ENCODE peak calls at places on chromosomes 11 and 22, in ten cellular contexts. D is PC-9; M is heart right ventricle; O is CD8-positive, alpha-beta memory T cell; P is upper lobe of right lung; H is colonic mucosa; T is stomach; G is SK-N-SH; B is neural progenitor cell; S is psoas muscle. C is an unnamed sample.

GRCh38 chr11:112941096-112941495 is 20.1 kb upstream of the NCAM1 start:
- DNase-seq in D (no peak), M (no peak), O (no peak), P (no peak), H (no peak), T (no peak), G (no peak), B (no peak), S (no peak), C (no peak)

GRCh38 chr11:129190087-129190486 is 2.0 kb downstream of the ARHGAP32 start:
- DNase-seq in D (peak; percentile 43), M (no peak), O (no peak), P (no peak), H (peak; percentile 48), T (peak; percentile 29), G (peak; percentile 26), B (no peak), S (no peak), C (no peak)

GRCh38 chr11:124863137-124863825 is 2.0 kb upstream of the ROBO3 start:
- DNase-seq in D (no peak), M (no peak), O (no peak), P (peak; percentile 77), H (no peak), T (peak; percentile 56), G (peak; percentile 63), B (peak; percentile 95), S (no peak), C (no peak)

GRCh38 chr11:34890089-34890488 is 26.1 kb downstream of the APIP start:
- DNase-seq in D (no peak), M (no peak), O (no peak), P (no peak), H (no peak), T (no peak), G (no peak), B (no peak), S (no peak), C (no peak)

GRCh38 chr11:79045811-79046304 is 395.0 kb downstream of the TENM4 start:
- DNase-seq in D (no peak), M (no peak), O (no peak), P (no peak), H (no peak), T (no peak), G (no peak), B (peak; percentile 46), S (no peak), C (no peak)

GRCh38 chr22:43455861-43456260 is 44.0 kb downstream of the MPPED1 start:
- DNase-seq in D (no peak), M (no peak), O (no peak), P (no peak), H (no peak), T (no peak), G (no peak), B (no peak), S (no peak), C (no peak)

GRCh38 chr22:47054231-47055072 is 292.0 kb downstream of the TBC1D22A start:
- DNase-seq in D (no peak), M (no peak), O (no peak), P (no peak), H (no peak), T (no peak), G (no peak), B (no peak), S (no peak), C (no peak)

GRCh38 chr11:12376259-12376971 is 956 bp upstream of the PARVA start:
- DNase-seq in D (no peak), M (peak; percentile 32), O (no peak), P (no peak), H (peak; percentile 39), T (no peak), G (no peak), B (peak; percentile 18), S (peak; percentile 72), C (no peak)

GRCh38 chr22:27993774-27994350 is 74.8 kb upstream of the PITPNB start:
- DNase-seq in D (no peak), M (no peak), O (no peak), P (peak; percentile 23), H (no peak), T (no peak), G (no peak), B (no peak), S (no peak), C (no peak)

GRCh38 chr22:28034760-28035401 is 115.8 kb upstream of the PITPNB start:
- DNase-seq in D (no peak), M (peak; percentile 65), O (no peak), P (peak; percentile 59), H (peak; percentile 39), T (peak; percentile 78), G (peak; percentile 64), B (no peak), S (peak; percentile 95), C (peak; percentile 79)

GRCh38 chr22:25051983-25052710 is 99.6 kb downstream of the KIAA1671 start:
- DNase-seq in D (peak; percentile 5), M (peak; percentile 52), O (no peak), P (no peak), H (peak; percentile 73), T (peak; percentile 72), G (peak; percentile 76), B (no peak), S (no peak), C (no peak)

DNA sequence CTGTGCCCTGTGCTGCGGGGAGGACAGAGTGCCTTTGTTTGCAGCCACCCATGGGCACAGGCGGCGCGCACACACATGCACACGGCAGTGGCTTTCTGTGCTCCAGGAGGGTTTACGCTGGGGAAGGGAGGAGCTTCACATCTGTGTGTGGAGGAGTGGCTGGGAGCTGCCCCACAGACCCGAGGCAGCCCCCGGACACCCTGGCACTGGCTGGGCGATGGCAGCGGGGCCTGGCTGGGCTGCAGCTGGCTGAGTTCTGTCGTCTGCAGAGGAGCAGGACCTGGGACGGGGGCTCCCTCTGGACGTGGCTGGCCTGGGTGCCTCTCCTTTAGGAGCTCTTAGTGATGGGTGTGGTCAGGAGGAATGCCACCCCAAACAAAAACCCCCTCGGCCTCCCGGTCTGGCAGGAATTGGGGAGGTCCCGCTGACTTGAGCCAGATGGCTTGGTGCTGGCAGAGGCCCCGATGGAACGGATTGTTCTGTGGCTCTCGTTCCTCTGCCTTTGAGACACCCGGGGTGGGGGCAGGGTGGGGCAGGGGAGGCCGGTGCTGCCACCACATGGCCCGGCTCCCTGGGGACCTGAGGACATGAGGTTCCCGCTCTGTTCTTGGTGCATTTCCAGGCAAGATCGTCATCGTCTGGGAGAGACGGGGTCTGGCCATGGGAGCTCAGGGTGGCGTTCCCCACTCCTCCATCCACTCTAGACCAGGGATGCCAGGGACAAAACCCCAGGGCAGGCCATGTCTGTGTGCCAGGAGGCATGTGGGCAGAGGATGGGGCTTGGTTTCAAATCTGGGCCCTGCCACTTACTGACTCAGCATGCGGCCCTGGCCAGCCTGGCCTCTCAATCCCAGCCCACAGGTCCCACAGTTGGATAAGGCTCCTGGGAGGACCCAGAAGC is 1290.7 kb downstream of the BRD1 start:
- DNase-seq in D (no peak), M (no peak), O (no peak), P (peak; percentile 74), H (no peak), T (peak; percentile 32), G (no peak), B (no peak), S (peak; percentile 64), C (peak; percentile 31)
- H3K9me3 ChIP-seq in D (no peaks in the 10 kb centered on the region), M (no peaks in the 10 kb centered on the region), O (no peaks in the 10 kb centered on the region), P (no peaks in the 10 kb centered on the region), H (no peaks in the 10 kb centered on the region), T (no peaks in the 10 kb centered on the region), G (no peaks in the 10 kb centered on the region), B (no peaks in the 10 kb centered on the region), S (no peaks in the 10 kb centered on the region), C (no peaks in the 10 kb centered on the region)

GRCh38 chr11:65558002-65558784 is at the start of gene LTBP3:
- DNase-seq in D (peak; percentile 92), M (peak; percentile 87), O (no peak), P (peak; percentile 93), H (peak; percentile 70), T (peak; percentile 87), G (peak; percentile 90), B (peak; percentile 69), S (peak; percentile 93), C (peak; percentile 70)

GRCh38 chr11:65559535-65559934 is 1.4 kb upstream of the LTBP3 start:
- DNase-seq in D (no peak), M (no peak), O (no peak), P (no peak), H (no peak), T (no peak), G (no peak), B (no peak), S (no peak), C (no peak)

GRCh38 chr11:65557280-65558001 is 718 bp downstream of the LTBP3 start:
- DNase-seq in D (no peak), M (peak; percentile 43), O (no peak), P (no peak), H (no peak), T (no peak), G (peak; percentile 85), B (peak; percentile 67), S (peak; percentile 61), C (no peak)

GRCh38 chr11:65559951-65560537 is 1.9 kb upstream of the LTBP3 start:
- DNase-seq in D (peak; percentile 92), M (no peak), O (no peak), P (no peak), H (peak; percentile 63), T (no peak), G (no peak), B (no peak), S (no peak), C (no peak)

DNA sequence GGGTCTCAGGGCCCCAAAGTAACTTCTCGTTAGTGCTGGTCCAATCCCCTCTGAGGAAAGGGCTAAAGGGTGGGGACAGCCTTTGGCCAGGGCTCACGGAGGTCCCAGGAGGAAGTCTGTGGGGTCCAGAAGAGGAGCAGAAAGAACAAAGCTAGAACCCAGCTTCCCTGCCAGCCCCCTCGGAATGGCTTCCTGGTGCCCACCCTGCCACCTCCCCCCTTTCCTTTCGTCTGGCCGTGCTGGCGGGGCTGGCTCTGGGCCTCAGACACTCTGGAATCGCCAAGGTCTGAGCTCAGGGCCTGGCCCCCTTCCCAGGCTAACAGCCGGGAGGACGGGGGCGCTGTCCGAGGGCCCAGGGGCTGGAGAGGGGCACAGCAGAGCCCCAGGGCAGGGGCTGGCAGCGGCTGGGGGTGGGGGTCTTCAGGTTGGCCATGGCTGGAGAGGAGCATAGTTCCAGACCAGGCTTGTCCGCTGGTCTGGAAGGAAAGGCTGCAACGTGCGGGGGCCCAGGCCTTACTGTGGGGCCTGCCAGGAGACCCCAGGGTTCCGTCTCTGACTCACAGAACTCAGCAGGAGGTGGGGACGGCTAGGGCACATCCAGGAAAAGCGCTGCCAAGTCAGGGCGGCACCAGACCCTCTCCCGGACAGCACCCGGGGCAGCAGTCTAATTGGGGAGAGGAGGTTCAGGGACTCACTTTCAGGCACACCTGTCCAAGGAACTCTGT is 788 bp upstream of the LTBP3 start:
- DNase-seq in D (no peak), M (peak; percentile 77), O (no peak), P (no peak), H (peak; percentile 48), T (peak; percentile 44), G (peak; percentile 70), B (no peak), S (peak; percentile 88), C (no peak)
- H3K4me1 ChIP-seq in D (peaks cover 64% of the 10 kb centered on the region), M (peaks cover 38% of the 10 kb centered on the region), O (peaks cover 60% of the 10 kb centered on the region), P (peaks cover 47% of the 10 kb centered on the region), H (peaks cover 34% of the 10 kb centered on the region), T (peaks cover 57% of the 10 kb centered on the region), G (peaks cover 67% of the 10 kb centered on the region), B (peaks cover 33% of the 10 kb centered on the region), S (peaks cover 59% of the 10 kb centered on the region), C (peaks cover 13% of the 10 kb centered on the region)

GRCh38 chr22:49356428-49356827 is 471.2 kb downstream of the BRD1 start:
- DNase-seq in D (no peak), M (no peak), O (no peak), P (no peak), H (no peak), T (peak; percentile 7), G (no peak), B (no peak), S (no peak), C (no peak)
- H3K9me3 ChIP-seq in D (no peaks in the 10 kb centered on the region), M (no peaks in the 10 kb centered on the region), O (no peaks in the 10 kb centered on the region), P (no peaks in the 10 kb centered on the region), H (no peaks in the 10 kb centered on the region), T (no peaks in the 10 kb centered on the region), G (no peaks in the 10 kb centered on the region), B (no peaks in the 10 kb centered on the region), S (no peaks in the 10 kb centered on the region), C (no peaks in the 10 kb centered on the region)

GRCh38 chr11:59769086-59769485 is 13.9 kb downstream of the STX3 start:
- DNase-seq in D (no peak), M (no peak), O (no peak), P (no peak), H (no peak), T (no peak), G (no peak), B (no peak), S (no peak), C (no peak)
- H3K4me1 ChIP-seq in D (no peaks in the 10 kb centered on the region), M (peaks cover 4% of the 10 kb centered on the region), O (peaks cover 57% of the 10 kb centered on the region), P (peaks cover 59% of the 10 kb centered on the region), H (peaks cover 17% of the 10 kb centered on the region), T (peaks cover 47% of the 10 kb centered on the region), G (no peaks in the 10 kb centered on the region), B (peaks cover 18% of the 10 kb centered on the region), S (peaks cover 5% of the 10 kb centered on the region), C (no peaks in the 10 kb centered on the region)